ENCODE peak calls at places on chromosomes 2 and 18, in six cellular contexts. One of them, this sample, is unnamed.

GRCh38 chr2:186868344-186868743 is 19.4 kb upstream of the ZSWIM2 start:
- DNase-seq in activated CD4-positive, alpha-beta T cell treated with anti-CD3 and anti-CD28 coated beads for 24 hours: no peak
- DNase-seq in OCI-LY7: no peak
- DNase-seq in NCI-H510A: no peak
- DNase-seq in spleen: no peak
- DNase-seq in CMK: no peak
- DNase-seq in this sample: no peak

GRCh38 chr18:57062841-57063240 is 84.0 kb upstream of the BOD1L2 start:
- DNase-seq in CMK: no peak
- DNase-seq in OCI-LY7: no peak
- DNase-seq in NCI-H510A: no peak
- DNase-seq in activated CD4-positive, alpha-beta T cell treated with anti-CD3 and anti-CD28 coated beads for 24 hours: no peak
- DNase-seq in spleen: no peak
- DNase-seq in this sample: no peak

GRCh38 chr18:54873884-54874255 is 45.6 kb downstream of the RAB27B start:
- DNase-seq in NCI-H510A: no peak
- DNase-seq in CMK: no peak
- DNase-seq in OCI-LY7: no peak
- DNase-seq in spleen: no peak
- DNase-seq in activated CD4-positive, alpha-beta T cell treated with anti-CD3 and anti-CD28 coated beads for 24 hours: no peak
- DNase-seq in this sample: no peak

GRCh38 chr2:184326076-184326475 is 272.3 kb upstream of the ZNF804A start:
- DNase-seq in activated CD4-positive, alpha-beta T cell treated with anti-CD3 and anti-CD28 coated beads for 24 hours: no peak
- DNase-seq in CMK: no peak
- DNase-seq in spleen: no peak
- DNase-seq in NCI-H510A: no peak
- DNase-seq in OCI-LY7: no peak
- DNase-seq in this sample: no peak

GRCh38 chr18:5975111-5975622 is 79.8 kb upstream of the TMEM200C start:
- DNase-seq in activated CD4-positive, alpha-beta T cell treated with anti-CD3 and anti-CD28 coated beads for 24 hours: no peak
- DNase-seq in spleen: no peak
- DNase-seq in NCI-H510A: no peak
- DNase-seq in CMK: no peak
- DNase-seq in OCI-LY7: no peak
- DNase-seq in this sample: peak; percentile 46

GRCh38 chr2:141068053-141068682 is 1062.6 kb downstream of the LRP1B start:
- DNase-seq in activated CD4-positive, alpha-beta T cell treated with anti-CD3 and anti-CD28 coated beads for 24 hours: no peak
- DNase-seq in spleen: no peak
- DNase-seq in OCI-LY7: no peak
- DNase-seq in NCI-H510A: no peak
- DNase-seq in CMK: no peak
- DNase-seq in this sample: no peak

GRCh38 chr2:109098921-109099273 is 30.1 kb upstream of the SH3RF3 start:
- DNase-seq in OCI-LY7: no peak
- DNase-seq in NCI-H510A: no peak
- DNase-seq in CMK: no peak
- DNase-seq in activated CD4-positive, alpha-beta T cell treated with anti-CD3 and anti-CD28 coated beads for 24 hours: no peak
- DNase-seq in spleen: no peak
- DNase-seq in this sample: no peak

GRCh38 chr2:14422426-14422825 is 210.1 kb upstream of the LRATD1 start:
- DNase-seq in activated CD4-positive, alpha-beta T cell treated with anti-CD3 and anti-CD28 coated beads for 24 hours: no peak
- DNase-seq in NCI-H510A: no peak
- DNase-seq in CMK: no peak
- DNase-seq in OCI-LY7: no peak
- DNase-seq in spleen: no peak
- DNase-seq in this sample: no peak

GRCh38 chr2:88258208-88258607 is 88.1 kb downstream of the THNSL2 start:
- DNase-seq in activated CD4-positive, alpha-beta T cell treated with anti-CD3 and anti-CD28 coated beads for 24 hours: no peak
- DNase-seq in NCI-H510A: no peak
- DNase-seq in OCI-LY7: no peak
- DNase-seq in CMK: no peak
- DNase-seq in spleen: no peak
- DNase-seq in this sample: no peak

GRCh38 chr2:62964050-62964449 is 86.6 kb upstream of the OTX1 start:
- DNase-seq in OCI-LY7: no peak
- DNase-seq in NCI-H510A: no peak
- DNase-seq in activated CD4-positive, alpha-beta T cell treated with anti-CD3 and anti-CD28 coated beads for 24 hours: no peak
- DNase-seq in CMK: no peak
- DNase-seq in spleen: no peak
- DNase-seq in this sample: no peak